ENCODE peak calls at places on chromosomes 7 and 10, in five cellular contexts. X is NCI-H345, S is HEK293T, F is ovary, E is DMS153. D is an unnamed sample.
A peak's percentile ranks its signal among the peaks of the same experiment; 100 is the strongest.

GRCh38 chr7:25846722-25847121 is 305.3 kb upstream of the NFE2L3 start:
- DNase-seq in X (peak; percentile 27), S (no peak), F (peak; percentile 88), E (no peak), D (peak; percentile 96)

GRCh38 chr10:14374745-14375445 is 44.2 kb upstream of the FRMD4A start:
- DNase-seq in X (no peak), S (no peak), F (no peak), E (no peak), D (no peak)

GRCh38 chr10:33807527-33808377 is 473.3 kb upstream of the NRP1 start:
- DNase-seq in X (no peak), S (no peak), F (no peak), E (no peak), D (no peak)

GRCh38 chr7:132475669-132476116 is 100.6 kb downstream of the PLXNA4 start:
- DNase-seq in X (no peak), S (no peak), F (no peak), E (no peak), D (no peak)

GRCh38 chr10:132879408-132880147 is 62.8 kb downstream of the CFAP46 start:
- DNase-seq in X (no peak), S (no peak), F (peak; percentile 42), E (no peak), D (no peak)

GRCh38 chr7:128863433-128863989 is 855 bp downstream of the ATP6V1F start:
- DNase-seq in X (peak; percentile 36), S (peak; percentile 69), F (no peak), E (peak; percentile 16), D (no peak)

GRCh38 chr10:27865221-27865635 is 119.6 kb upstream of the MKX start:
- DNase-seq in X (no peak), S (no peak), F (no peak), E (no peak), D (no peak)

GRCh38 chr7:151249034-151249731 is 689 bp upstream of the SMARCD3 start:
- DNase-seq in X (no peak), S (peak; percentile 61), F (peak; percentile 76), E (no peak), D (peak; percentile 92)

GRCh38 chr10:133537551-133538545 is 10.7 kb downstream of the CYP2E1 start:
- DNase-seq in X (no peak), S (no peak), F (no peak), E (no peak), D (no peak)

GRCh38 chr10:12214763-12215218 is 18.8 kb downstream of the CDC123 start:
- DNase-seq in X (peak; percentile 14), S (peak; percentile 20), F (no peak), E (no peak), D (no peak)

GRCh38 chr10:51023611-51024010 is 50.7 kb upstream of the PRKG1 start:
- DNase-seq in X (no peak), S (no peak), F (no peak), E (no peak), D (no peak)

GRCh38 chr10:37700886-37701780 is 156.3 kb downstream of the ZNF248 start:
- DNase-seq in X (no peak), S (no peak), F (peak; percentile 23), E (no peak), D (peak; percentile 60)

GRCh38 chr10:104303594-104304178 is 34.6 kb downstream of the ITPRIP start:
- DNase-seq in X (no peak), S (no peak), F (no peak), E (no peak), D (no peak)

GRCh38 chr7:85535974-85536729 is 349.3 kb upstream of the SEMA3D start:
- DNase-seq in X (no peak), S (no peak), F (no peak), E (no peak), D (no peak)

GRCh38 chr7:135253851-135254815 is 20.5 kb downstream of the STRA8 start:
- DNase-seq in X (peak; percentile 50), S (no peak), F (peak; percentile 48), E (no peak), D (peak; percentile 93)